ENCODE peak calls at places on chromosomes 1 and 21, in nine cellular contexts. D, U, Y, R, T, J, P, K and S are unnamed samples.

GRCh38 chr1:91730781-91731732 is 154.9 kb downstream of the TGFBR3 start:
- DNase-seq in D (no peak), U (peak; percentile 90), Y (no peak), R (no peak), T (peak; percentile 83), J (no peak), P (no peak), K (no peak), S (peak; percentile 41)

GRCh38 chr1:12302798-12303447 is 73.1 kb downstream of the VPS13D start:
- DNase-seq in D (no peak), U (no peak), Y (no peak), R (no peak), T (no peak), J (no peak), P (no peak), K (no peak), S (no peak)

GRCh38 chr1:227949341-227949921 is 1.7 kb upstream of the WNT9A start:
- DNase-seq in D (no peak), U (no peak), Y (no peak), R (no peak), T (no peak), J (no peak), P (no peak), K (peak; percentile 27), S (no peak)

GRCh38 chr1:226656601-226657277 is 82.3 kb downstream of the ITPKB start:
- DNase-seq in D (no peak), U (peak; percentile 99), Y (no peak), R (no peak), T (peak; percentile 52), J (no peak), P (peak; percentile 81), K (no peak), S (peak; percentile 91)

GRCh38 chr1:29805896-29806160 is 569.5 kb downstream of the PTPRU start:
- DNase-seq in D (no peak), U (no peak), Y (no peak), R (no peak), T (no peak), J (no peak), P (no peak), K (no peak), S (no peak)

GRCh38 chr21:39587376-39587775 is 25.4 kb upstream of the B3GALT5 start:
- DNase-seq in D (no peak), U (no peak), Y (no peak), R (no peak), T (no peak), J (no peak), P (no peak), K (no peak), S (no peak)

GRCh38 chr1:236394905-236395779 is 1.1 kb downstream of the EDARADD start:
- DNase-seq in D (no peak), U (no peak), Y (no peak), R (peak; percentile 43), T (peak; percentile 18), J (no peak), P (peak; percentile 40), K (peak; percentile 82), S (peak; percentile 47)

GRCh38 chr1:214569357-214570004 is 18.1 kb upstream of the PTPN14 start:
- DNase-seq in D (no peak), U (peak; percentile 83), Y (no peak), R (no peak), T (no peak), J (no peak), P (no peak), K (no peak), S (peak; percentile 76)

GRCh38 chr1:46747683-46748288 is 28.9 kb upstream of the EFCAB14 start:
- DNase-seq in D (peak; percentile 8), U (peak; percentile 49), Y (no peak), R (no peak), T (no peak), J (no peak), P (peak; percentile 64), K (peak; percentile 13), S (peak; percentile 20)

GRCh38 chr1:109498161-109498801 is 4.4 kb downstream of the CYB561D1 start:
- DNase-seq in D (no peak), U (peak; percentile 34), Y (no peak), R (no peak), T (no peak), J (no peak), P (no peak), K (no peak), S (peak; percentile 47)

GRCh38 chr1:86756062-86756406 is 51.7 kb downstream of the SH3GLB1 start:
- DNase-seq in D (no peak), U (no peak), Y (no peak), R (no peak), T (no peak), J (no peak), P (peak; percentile 71), K (no peak), S (no peak)

GRCh38 chr1:30824736-30825429 is 67.3 kb upstream of the LAPTM5 start:
- DNase-seq in D (no peak), U (no peak), Y (no peak), R (no peak), T (no peak), J (no peak), P (no peak), K (no peak), S (no peak)

GRCh38 chr1:55337801-55338447 is 122.8 kb upstream of the USP24 start:
- DNase-seq in D (no peak), U (peak; percentile 82), Y (no peak), R (no peak), T (no peak), J (no peak), P (peak; percentile 39), K (peak; percentile 65), S (no peak)

GRCh38 chr1:175313672-175314225 is 121.2 kb upstream of the KIAA0040 start:
- DNase-seq in D (no peak), U (no peak), Y (no peak), R (no peak), T (no peak), J (no peak), P (no peak), K (no peak), S (no peak)